ENCODE peak calls at places on chromosome 2, in seven cellular contexts. One of them, this sample, is unnamed.
A peak's percentile ranks its signal among the peaks of the same experiment; 100 is the strongest.

GRCh38 chr2:209938906-209939305 is 63.5 kb upstream of the RPE start:
- DNase-seq in neuronal stem cell: no peak
- DNase-seq in cardiac muscle cell: no peak
- DNase-seq in GM23248: no peak
- DNase-seq in lower leg skin: no peak
- DNase-seq in fibroblast of pulmonary artery: no peak
- DNase-seq in mucosa of descending colon: no peak
- DNase-seq in this sample: no peak

GRCh38 chr2:44949329-44950151 is 8.0 kb downstream of the SIX3 start:
- DNase-seq in neuronal stem cell: peak; percentile 94
- DNase-seq in cardiac muscle cell: peak; percentile 82
- DNase-seq in GM23248: peak; percentile 74
- DNase-seq in lower leg skin: no peak
- DNase-seq in fibroblast of pulmonary artery: peak; percentile 32
- DNase-seq in mucosa of descending colon: peak; percentile 43
- DNase-seq in this sample: no peak

GRCh38 chr2:1407950-1408695 is 5.1 kb upstream of the TPO start:
- DNase-seq in neuronal stem cell: no peak
- DNase-seq in cardiac muscle cell: no peak
- DNase-seq in GM23248: no peak
- DNase-seq in lower leg skin: no peak
- DNase-seq in fibroblast of pulmonary artery: no peak
- DNase-seq in mucosa of descending colon: no peak
- DNase-seq in this sample: no peak

GRCh38 chr2:68435605-68436004 is 31.5 kb downstream of the FBXO48 start:
- DNase-seq in neuronal stem cell: no peak
- DNase-seq in cardiac muscle cell: no peak
- DNase-seq in GM23248: peak; percentile 22
- DNase-seq in lower leg skin: no peak
- DNase-seq in fibroblast of pulmonary artery: peak; percentile 59
- DNase-seq in mucosa of descending colon: no peak
- DNase-seq in this sample: no peak

GRCh38 chr2:215619022-215619958 is 183.4 kb upstream of the FN1 start:
- DNase-seq in neuronal stem cell: peak; percentile 41
- DNase-seq in cardiac muscle cell: peak; percentile 84
- DNase-seq in GM23248: peak; percentile 37
- DNase-seq in lower leg skin: no peak
- DNase-seq in fibroblast of pulmonary artery: peak; percentile 88
- DNase-seq in mucosa of descending colon: no peak
- DNase-seq in this sample: no peak

GRCh38 chr2:37713258-37713700 is 41.8 kb upstream of the CDC42EP3 start:
- DNase-seq in neuronal stem cell: no peak
- DNase-seq in cardiac muscle cell: no peak
- DNase-seq in GM23248: peak; percentile 94
- DNase-seq in lower leg skin: no peak
- DNase-seq in fibroblast of pulmonary artery: peak; percentile 87
- DNase-seq in mucosa of descending colon: no peak
- DNase-seq in this sample: no peak

GRCh38 chr2:173521450-173522192 is 166.9 kb downstream of the CDCA7 start:
- DNase-seq in neuronal stem cell: no peak
- DNase-seq in cardiac muscle cell: no peak
- DNase-seq in GM23248: no peak
- DNase-seq in lower leg skin: no peak
- DNase-seq in fibroblast of pulmonary artery: no peak
- DNase-seq in mucosa of descending colon: no peak
- DNase-seq in this sample: no peak

GRCh38 chr2:29459445-29460179 is 344.4 kb downstream of the CLIP4 start:
- DNase-seq in neuronal stem cell: no peak
- DNase-seq in cardiac muscle cell: no peak
- DNase-seq in GM23248: peak; percentile 90
- DNase-seq in lower leg skin: no peak
- DNase-seq in fibroblast of pulmonary artery: peak; percentile 34
- DNase-seq in mucosa of descending colon: no peak
- DNase-seq in this sample: no peak

GRCh38 chr2:11684894-11685460 is 15.0 kb upstream of the NTSR2 start:
- DNase-seq in neuronal stem cell: no peak
- DNase-seq in cardiac muscle cell: no peak
- DNase-seq in GM23248: no peak
- DNase-seq in lower leg skin: no peak
- DNase-seq in fibroblast of pulmonary artery: no peak
- DNase-seq in mucosa of descending colon: no peak
- DNase-seq in this sample: no peak

GRCh38 chr2:45643543-45644542 is 7.6 kb upstream of the PRKCE start:
- DNase-seq in neuronal stem cell: peak; percentile 70
- DNase-seq in cardiac muscle cell: peak; percentile 85
- DNase-seq in GM23248: peak; percentile 83
- DNase-seq in lower leg skin: peak; percentile 43
- DNase-seq in fibroblast of pulmonary artery: peak; percentile 55
- DNase-seq in mucosa of descending colon: peak; percentile 74
- DNase-seq in this sample: peak; percentile 71

GRCh38 chr2:169294001-169294675 is 68.2 kb downstream of the LRP2 start:
- DNase-seq in neuronal stem cell: no peak
- DNase-seq in cardiac muscle cell: no peak
- DNase-seq in GM23248: no peak
- DNase-seq in lower leg skin: no peak
- DNase-seq in fibroblast of pulmonary artery: no peak
- DNase-seq in mucosa of descending colon: no peak
- DNase-seq in this sample: no peak

GRCh38 chr2:23460983-23461382 is 76.0 kb downstream of the KLHL29 start:
- DNase-seq in neuronal stem cell: no peak
- DNase-seq in cardiac muscle cell: no peak
- DNase-seq in GM23248: no peak
- DNase-seq in lower leg skin: no peak
- DNase-seq in fibroblast of pulmonary artery: no peak
- DNase-seq in mucosa of descending colon: no peak
- DNase-seq in this sample: no peak

GRCh38 chr2:238439912-238440311 is 13.2 kb downstream of the ASB1 start:
- DNase-seq in neuronal stem cell: no peak
- DNase-seq in cardiac muscle cell: no peak
- DNase-seq in GM23248: peak; percentile 72
- DNase-seq in lower leg skin: no peak
- DNase-seq in fibroblast of pulmonary artery: no peak
- DNase-seq in mucosa of descending colon: no peak
- DNase-seq in this sample: no peak

GRCh38 chr2:216665240-216665639 is 30.1 kb downstream of the IGFBP5 start:
- DNase-seq in neuronal stem cell: no peak
- DNase-seq in cardiac muscle cell: no peak
- DNase-seq in GM23248: peak; percentile 48
- DNase-seq in lower leg skin: peak; percentile 82
- DNase-seq in fibroblast of pulmonary artery: peak; percentile 58
- DNase-seq in mucosa of descending colon: peak; percentile 53
- DNase-seq in this sample: peak; percentile 49

GRCh38 chr2:130749641-130750040 is 5.7 kb upstream of the AMER3 start:
- DNase-seq in neuronal stem cell: no peak
- DNase-seq in cardiac muscle cell: no peak
- DNase-seq in GM23248: no peak
- DNase-seq in lower leg skin: no peak
- DNase-seq in fibroblast of pulmonary artery: no peak
- DNase-seq in mucosa of descending colon: no peak
- DNase-seq in this sample: no peak

GRCh38 chr2:168851674-168852320 is 38.4 kb downstream of the SPC25 start:
- DNase-seq in neuronal stem cell: no peak
- DNase-seq in cardiac muscle cell: no peak
- DNase-seq in GM23248: peak; percentile 65
- DNase-seq in lower leg skin: no peak
- DNase-seq in fibroblast of pulmonary artery: peak; percentile 80
- DNase-seq in mucosa of descending colon: no peak
- DNase-seq in this sample: no peak

DNA sequence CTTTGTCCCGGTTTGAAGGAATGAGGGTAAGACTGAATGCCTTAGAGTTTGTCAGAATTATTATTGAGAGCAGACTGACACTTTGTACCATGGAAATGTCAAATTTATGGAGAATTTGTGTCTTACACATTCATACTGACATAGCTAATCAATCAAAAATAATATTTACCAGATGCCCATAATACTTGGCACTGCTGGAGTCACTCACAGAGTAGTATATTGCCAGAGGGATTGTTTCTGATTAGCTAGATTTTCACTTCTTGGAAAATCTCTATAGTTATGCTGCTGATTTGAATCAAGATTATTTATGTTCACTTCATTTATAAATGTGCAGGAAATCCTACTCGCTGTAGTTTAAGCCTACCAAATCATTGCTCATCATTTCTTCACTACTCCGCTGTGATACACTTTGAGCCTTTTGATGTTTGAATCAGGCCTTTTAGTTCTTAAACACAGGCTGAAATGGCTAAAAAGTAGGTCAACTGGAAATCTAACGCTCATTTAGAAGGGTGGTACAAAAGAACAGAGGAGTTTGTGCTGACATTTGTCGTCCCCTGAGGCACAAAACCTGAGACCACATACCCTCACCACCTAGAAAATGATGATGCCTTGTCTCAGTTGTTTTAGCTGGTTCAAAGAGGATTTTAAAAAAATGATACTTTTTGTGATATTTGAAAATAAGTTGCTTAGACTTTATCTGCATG is 96.0 kb upstream of the CSRNP3 start:
- DNase-seq in neuronal stem cell: no peak
- DNase-seq in cardiac muscle cell: no peak
- DNase-seq in GM23248: no peak
- DNase-seq in lower leg skin: no peak
- DNase-seq in fibroblast of pulmonary artery: no peak
- DNase-seq in mucosa of descending colon: no peak
- DNase-seq in this sample: no peak
- H3K4me3 ChIP-seq in neuronal stem cell: no peak overlapping the region
- H3K4me3 ChIP-seq in cardiac muscle cell: no peak overlapping the region
- H3K4me3 ChIP-seq in GM23248: no peak overlapping the region
- H3K4me3 ChIP-seq in lower leg skin: no peak overlapping the region
- H3K4me3 ChIP-seq in fibroblast of pulmonary artery: no peak overlapping the region
- H3K4me3 ChIP-seq in mucosa of descending colon: no peak overlapping the region
- H3K4me3 ChIP-seq in this sample: no peak overlapping the region

DNA sequence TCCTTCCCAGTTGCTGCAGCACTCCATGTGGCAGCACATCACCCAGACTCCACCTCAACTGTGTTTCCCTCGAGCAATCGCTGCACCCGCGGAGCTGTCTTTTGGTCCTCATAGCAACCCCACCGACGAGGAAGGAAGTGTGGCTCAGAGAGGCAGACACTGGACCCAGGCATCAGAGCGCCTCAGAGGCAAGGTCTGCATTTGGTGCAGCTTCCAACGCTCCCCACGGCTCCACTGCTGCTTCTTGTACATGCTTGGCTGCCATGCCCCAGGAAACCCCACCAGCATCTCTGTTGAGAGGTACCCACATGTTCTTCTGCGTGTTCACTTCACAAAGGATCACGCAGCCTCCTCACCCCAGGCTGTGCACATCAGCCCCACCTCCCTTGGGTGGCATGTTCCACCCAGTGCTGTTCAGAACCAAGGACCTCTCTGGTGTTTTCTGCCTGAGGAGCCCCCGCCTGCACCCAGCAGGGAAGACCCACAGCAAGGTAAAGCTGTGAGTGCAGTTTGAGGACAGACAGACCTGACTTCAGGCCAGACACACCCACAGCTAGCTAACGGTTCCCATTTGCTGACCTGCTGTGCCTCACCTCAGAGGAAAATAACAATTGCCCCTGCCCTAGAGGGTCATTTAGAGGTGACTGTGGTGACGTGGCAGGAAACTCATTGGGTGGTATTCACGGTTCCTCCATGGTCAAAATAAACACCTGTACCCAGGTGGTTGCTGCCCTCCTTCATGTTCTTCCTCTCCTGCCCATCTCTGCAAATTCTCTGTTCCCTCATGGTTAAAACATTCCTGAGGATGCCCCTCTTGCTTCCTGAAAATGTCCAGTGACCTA is 326.3 kb upstream of the MYT1L start:
- DNase-seq in neuronal stem cell: no peak
- DNase-seq in cardiac muscle cell: no peak
- DNase-seq in GM23248: no peak
- DNase-seq in lower leg skin: no peak
- DNase-seq in fibroblast of pulmonary artery: no peak
- DNase-seq in mucosa of descending colon: no peak
- DNase-seq in this sample: no peak
- H3K4me3 ChIP-seq in neuronal stem cell: no peak overlapping the region
- H3K4me3 ChIP-seq in cardiac muscle cell: no peak overlapping the region
- H3K4me3 ChIP-seq in GM23248: no peak overlapping the region
- H3K4me3 ChIP-seq in lower leg skin: no peak overlapping the region
- H3K4me3 ChIP-seq in fibroblast of pulmonary artery: no peak overlapping the region
- H3K4me3 ChIP-seq in mucosa of descending colon: no peak overlapping the region
- H3K4me3 ChIP-seq in this sample: no peak overlapping the region

DNA sequence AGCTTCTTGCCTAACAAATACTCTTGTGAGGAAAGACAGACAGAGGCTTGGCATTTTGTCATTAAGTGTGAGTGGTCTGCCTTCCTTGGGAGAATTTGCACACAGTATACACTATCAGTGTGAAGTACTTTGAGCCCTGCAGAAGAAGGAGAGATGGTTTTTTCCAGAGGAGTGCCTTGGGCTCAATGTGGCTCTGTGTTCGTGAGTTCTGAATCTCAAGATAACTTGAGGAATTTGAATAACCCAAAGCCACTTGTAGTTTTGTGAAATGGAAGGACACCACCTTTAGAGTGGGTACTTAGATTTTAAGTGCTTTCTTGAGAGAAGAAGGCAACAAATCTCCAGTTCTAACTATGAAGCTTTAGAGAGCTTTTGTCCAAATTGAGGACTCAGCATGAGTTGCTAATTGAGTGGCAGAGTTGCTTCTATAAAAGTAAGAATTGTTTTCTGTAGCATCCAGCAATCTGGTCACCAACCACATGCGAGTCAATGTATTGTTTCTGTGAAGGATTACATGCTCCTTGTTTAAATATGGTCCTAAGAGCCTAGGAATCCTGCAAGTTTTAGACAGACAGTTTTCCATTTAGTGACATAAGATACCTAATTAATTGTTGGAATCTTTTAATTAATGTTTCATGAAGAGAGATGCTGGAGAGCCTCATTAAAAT is 68.3 kb downstream of the BABAM2 start:
- DNase-seq in neuronal stem cell: no peak
- DNase-seq in cardiac muscle cell: no peak
- DNase-seq in GM23248: peak; percentile 44
- DNase-seq in lower leg skin: no peak
- DNase-seq in fibroblast of pulmonary artery: peak; percentile 30
- DNase-seq in mucosa of descending colon: no peak
- DNase-seq in this sample: no peak
- H3K4me3 ChIP-seq in neuronal stem cell: no peak overlapping the region
- H3K4me3 ChIP-seq in cardiac muscle cell: no peak overlapping the region
- H3K4me3 ChIP-seq in GM23248: no peak overlapping the region
- H3K4me3 ChIP-seq in lower leg skin: no peak overlapping the region
- H3K4me3 ChIP-seq in fibroblast of pulmonary artery: no peak overlapping the region
- H3K4me3 ChIP-seq in mucosa of descending colon: no peak overlapping the region
- H3K4me3 ChIP-seq in this sample: no peak overlapping the region

GRCh38 chr2:149028377-149028776 is 10.1 kb upstream of the LYPD6B start:
- DNase-seq in neuronal stem cell: no peak
- DNase-seq in cardiac muscle cell: no peak
- DNase-seq in GM23248: no peak
- DNase-seq in lower leg skin: no peak
- DNase-seq in fibroblast of pulmonary artery: no peak
- DNase-seq in mucosa of descending colon: no peak
- DNase-seq in this sample: no peak

GRCh38 chr2:149028891-149029290 is 9.6 kb upstream of the LYPD6B start:
- DNase-seq in neuronal stem cell: no peak
- DNase-seq in cardiac muscle cell: no peak
- DNase-seq in GM23248: no peak
- DNase-seq in lower leg skin: no peak
- DNase-seq in fibroblast of pulmonary artery: no peak
- DNase-seq in mucosa of descending colon: no peak
- DNase-seq in this sample: no peak

GRCh38 chr2:149031396-149031795 is 7.1 kb upstream of the LYPD6B start:
- DNase-seq in neuronal stem cell: no peak
- DNase-seq in cardiac muscle cell: no peak
- DNase-seq in GM23248: no peak
- DNase-seq in lower leg skin: no peak
- DNase-seq in fibroblast of pulmonary artery: no peak
- DNase-seq in mucosa of descending colon: no peak
- DNase-seq in this sample: no peak

GRCh38 chr2:149029312-149029965 is 9.1 kb upstream of the LYPD6B start:
- DNase-seq in neuronal stem cell: no peak
- DNase-seq in cardiac muscle cell: no peak
- DNase-seq in GM23248: no peak
- DNase-seq in lower leg skin: no peak
- DNase-seq in fibroblast of pulmonary artery: no peak
- DNase-seq in mucosa of descending colon: no peak
- DNase-seq in this sample: no peak

GRCh38 chr2:149027602-149028250 is 10.8 kb upstream of the LYPD6B start:
- DNase-seq in neuronal stem cell: no peak
- DNase-seq in cardiac muscle cell: no peak
- DNase-seq in GM23248: no peak
- DNase-seq in lower leg skin: no peak
- DNase-seq in fibroblast of pulmonary artery: no peak
- DNase-seq in mucosa of descending colon: no peak
- DNase-seq in this sample: no peak
- H3K4me3 ChIP-seq in neuronal stem cell: no peak overlapping the region
- H3K4me3 ChIP-seq in cardiac muscle cell: no peak overlapping the region
- H3K4me3 ChIP-seq in GM23248: no peak overlapping the region
- H3K4me3 ChIP-seq in lower leg skin: no peak overlapping the region
- H3K4me3 ChIP-seq in fibroblast of pulmonary artery: no peak overlapping the region
- H3K4me3 ChIP-seq in mucosa of descending colon: no peak overlapping the region
- H3K4me3 ChIP-seq in this sample: no peak overlapping the region

This sample was measured in transverse colon.